ENCODE peak calls at places on chromosomes 1 and 21, in four cellular contexts. U is transverse colon, F is stomach, Z is K562. K is an unnamed sample.
A peak's percentile ranks its signal among the peaks of the same experiment; 100 is the strongest.

GRCh38 chr1:55375617-55376258 is 160.6 kb upstream of the USP24 start:
- DNase-seq in U (peak; percentile 30), F (no peak), Z (peak; percentile 64), K (peak; percentile 84)

GRCh38 chr1:54300395-54300794 is 100.4 kb downstream of the MRPL37 start:
- DNase-seq in U (no peak), F (no peak), Z (no peak), K (no peak)

GRCh38 chr1:115838805-115839705 is 1.9 kb downstream of the NHLH2 start:
- DNase-seq in U (no peak), F (peak; percentile 31), Z (no peak), K (no peak)

GRCh38 chr21:46216132-46216747 is 12.3 kb downstream of the LSS start:
- DNase-seq in U (no peak), F (no peak), Z (no peak), K (no peak)

GRCh38 chr1:168894397-168894796 is 165.4 kb upstream of the DPT start:
- DNase-seq in U (no peak), F (no peak), Z (no peak), K (no peak)

GRCh38 chr21:44423941-44424607 is 31.2 kb upstream of the LRRC3 start:
- DNase-seq in U (no peak), F (no peak), Z (no peak), K (no peak)

GRCh38 chr1:218660678-218661053 is 315.5 kb downstream of the TGFB2 start:
- DNase-seq in U (no peak), F (no peak), Z (no peak), K (no peak)

GRCh38 chr1:234780112-234780511 is 170.1 kb upstream of the IRF2BP2 start:
- DNase-seq in U (no peak), F (no peak), Z (no peak), K (no peak)

GRCh38 chr1:43796111-43796581 is 88.8 kb downstream of the ST3GAL3 start:
- DNase-seq in U (no peak), F (no peak), Z (no peak), K (no peak)

GRCh38 chr1:94562502-94563260 is 21.1 kb upstream of the F3 start:
- DNase-seq in U (peak; percentile 62), F (peak; percentile 65), Z (no peak), K (no peak)

GRCh38 chr1:167601442-167602380 is 28.3 kb upstream of the RCSD1 start:
- DNase-seq in U (peak; percentile 34), F (peak; percentile 42), Z (peak; percentile 51), K (no peak)

GRCh38 chr1:15951341-15952153 is 24.4 kb downstream of the ZBTB17 start:
- DNase-seq in U (no peak), F (no peak), Z (peak; percentile 77), K (no peak)

DNA sequence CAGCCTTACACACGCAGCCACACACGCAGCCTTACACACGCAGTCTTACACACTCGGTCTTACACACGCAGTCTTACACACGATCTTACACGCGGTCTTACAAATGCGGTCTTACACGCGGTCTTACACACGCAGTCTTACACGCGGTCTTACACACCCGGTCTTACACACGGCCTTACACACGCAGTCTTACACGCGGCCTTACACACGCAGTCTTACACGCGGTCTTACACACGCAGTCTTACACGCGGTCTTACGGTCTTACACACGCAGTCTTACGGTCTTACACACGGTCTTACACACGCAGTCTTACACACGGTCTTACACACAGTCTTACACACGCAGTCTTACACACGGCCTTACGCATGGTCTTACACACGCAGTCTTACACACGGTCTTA is 111.9 kb downstream of the PRDM16 start:
- DNase-seq in U (no peak), F (no peak), Z (no peak), K (no peak)
- H3K9me3 ChIP-seq in U (no peaks in the 10 kb centered on the region), F (no peaks in the 10 kb centered on the region), Z (peaks cover 13% of the 10 kb centered on the region), K (no peaks in the 10 kb centered on the region)

GRCh38 chr1:160726498-160727391 is 12.3 kb upstream of the SLAMF7 start:
- DNase-seq in U (peak; percentile 67), F (peak; percentile 63), Z (peak; percentile 86), K (no peak)

GRCh38 chr1:160724445-160725242 is 13.0 kb upstream of the CD48 start:
- DNase-seq in U (no peak), F (no peak), Z (peak; percentile 11), K (no peak)

GRCh38 chr1:160723332-160723731 is 11.7 kb upstream of the CD48 start:
- DNase-seq in U (no peak), F (no peak), Z (no peak), K (no peak)

GRCh38 chr1:160722726-160723125 is 11.1 kb upstream of the CD48 start:
- DNase-seq in U (no peak), F (no peak), Z (no peak), K (no peak)

DNA sequence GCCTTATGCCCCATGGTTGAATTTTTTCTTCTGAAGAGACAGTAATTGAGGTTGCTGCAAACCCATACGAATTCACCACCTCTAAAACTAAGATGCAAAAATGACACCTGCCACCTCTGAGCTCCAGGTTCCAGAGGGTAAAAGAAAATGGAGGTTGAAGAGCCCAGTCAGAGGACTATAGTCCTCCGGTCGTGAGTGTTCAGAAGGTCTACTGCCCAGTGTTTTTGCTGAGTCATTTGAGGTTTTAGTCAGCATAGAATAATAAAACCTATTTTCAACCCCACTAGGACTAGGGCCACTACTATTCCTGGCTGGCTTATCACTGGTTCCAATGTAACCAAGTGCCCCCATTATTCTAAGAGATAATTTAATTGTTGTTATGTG is 12.9 kb upstream of the SLAMF7 start:
- DNase-seq in U (no peak), F (no peak), Z (peak; percentile 76), K (no peak)
- TF ChIP-seq POLR2AphosphoS5 in U (no peak), F (no peak), Z (peak; percentile 94), K (no peak)

GRCh38 chr1:59664167-59664566 is 150.6 kb upstream of the HOOK1 start:
- DNase-seq in U (no peak), F (no peak), Z (no peak), K (no peak)
- H3K9me3 ChIP-seq in U (no peaks in the 10 kb centered on the region), F (no peaks in the 10 kb centered on the region), Z (no peaks in the 10 kb centered on the region), K (no peaks in the 10 kb centered on the region)

DNA sequence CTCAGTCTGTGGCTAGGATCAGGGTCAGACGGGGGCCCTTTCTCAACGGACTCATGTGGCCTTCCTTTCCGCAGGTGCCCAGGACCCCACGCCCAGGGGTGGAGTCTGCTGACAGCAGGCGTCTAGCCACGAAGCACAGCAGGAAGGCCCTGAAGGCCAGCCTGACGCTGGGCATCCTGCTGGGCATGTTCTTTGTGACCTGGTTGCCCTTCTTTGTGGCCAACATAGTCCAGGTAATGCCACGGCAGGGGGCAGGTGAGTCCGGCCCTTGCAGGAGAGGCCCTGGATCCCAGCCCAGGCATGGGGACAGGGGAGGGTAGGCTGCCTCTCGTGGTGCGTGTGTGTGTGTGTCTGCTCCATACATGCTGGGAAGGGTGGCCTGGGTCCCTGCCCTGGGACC is 13.8 kb downstream of the HTR6 start:
- DNase-seq in U (no peak), F (no peak), Z (no peak), K (no peak)
- TF ChIP-seq POLR2AphosphoS5 in U (no peak), F (no peak), Z (no peak), K (no peak)

GRCh38 chr1:4676258-4676657 is 21.8 kb downstream of the AJAP1 start:
- DNase-seq in U (no peak), F (no peak), Z (no peak), K (no peak)

GRCh38 chr1:4673494-4673893 is 19.1 kb downstream of the AJAP1 start:
- DNase-seq in U (no peak), F (no peak), Z (no peak), K (no peak)

GRCh38 chr1:4675454-4676186 is 21.2 kb downstream of the AJAP1 start:
- DNase-seq in U (no peak), F (no peak), Z (no peak), K (no peak)

GRCh38 chr1:4674117-4674516 is 19.7 kb downstream of the AJAP1 start:
- DNase-seq in U (no peak), F (no peak), Z (no peak), K (no peak)

DNA sequence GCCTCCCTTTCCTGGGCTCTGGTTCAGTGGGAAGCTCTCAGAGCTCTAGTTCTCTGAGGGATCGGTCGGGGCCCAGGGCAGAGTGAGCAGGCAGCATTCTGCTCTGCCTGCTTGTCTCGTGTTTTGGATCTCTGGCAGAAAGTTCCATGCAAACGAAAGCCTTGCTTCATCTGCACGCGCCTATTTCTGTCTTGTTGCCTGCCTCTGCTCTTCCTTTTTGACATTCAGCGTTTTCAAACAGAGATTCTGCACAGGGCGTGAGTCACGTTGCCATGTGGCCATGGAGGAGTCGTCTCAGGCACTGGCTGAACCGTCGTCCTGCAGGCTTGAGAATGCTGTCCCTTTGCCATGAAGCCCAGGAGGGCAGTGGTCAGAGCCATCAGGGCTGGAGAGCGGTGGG is 20.3 kb downstream of the AJAP1 start:
- DNase-seq in U (no peak), F (no peak), Z (no peak), K (no peak)
- H3K9me3 ChIP-seq in U (no peaks in the 10 kb centered on the region), F (peaks cover 19% of the 10 kb centered on the region), Z (no peaks in the 10 kb centered on the region), K (peaks cover 19% of the 10 kb centered on the region)

GRCh38 chr1:204457665-204458064 is 36.9 kb downstream of the PIK3C2B start:
- DNase-seq in U (no peak), F (no peak), Z (no peak), K (no peak)
- TF ChIP-seq POLR2AphosphoS5 in U (no peak), F (no peak), Z (no peak), K (no peak)

DNA sequence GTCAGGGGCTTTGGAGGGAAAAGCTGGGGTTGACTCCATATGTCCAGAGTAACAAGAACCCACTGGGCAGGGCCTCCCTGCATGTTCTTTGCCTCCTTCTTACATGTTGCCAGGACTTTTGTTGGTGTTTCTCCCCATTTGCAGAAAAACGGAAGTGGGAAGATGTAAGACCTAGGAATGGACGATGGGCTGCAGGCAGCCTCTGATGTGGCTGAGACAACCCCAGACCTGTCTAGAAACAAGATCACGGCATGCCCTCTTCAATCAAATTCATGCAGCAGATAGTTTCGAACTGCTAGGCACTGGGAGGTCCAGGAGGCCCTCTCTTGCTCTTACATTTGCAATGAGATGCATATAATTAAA is 3.4 kb downstream of the FAM43B start:
- DNase-seq in U (no peak), F (no peak), Z (no peak), K (no peak)
- H3K9me3 ChIP-seq in U (no peaks in the 10 kb centered on the region), F (no peaks in the 10 kb centered on the region), Z (no peaks in the 10 kb centered on the region), K (no peaks in the 10 kb centered on the region)

DNA sequence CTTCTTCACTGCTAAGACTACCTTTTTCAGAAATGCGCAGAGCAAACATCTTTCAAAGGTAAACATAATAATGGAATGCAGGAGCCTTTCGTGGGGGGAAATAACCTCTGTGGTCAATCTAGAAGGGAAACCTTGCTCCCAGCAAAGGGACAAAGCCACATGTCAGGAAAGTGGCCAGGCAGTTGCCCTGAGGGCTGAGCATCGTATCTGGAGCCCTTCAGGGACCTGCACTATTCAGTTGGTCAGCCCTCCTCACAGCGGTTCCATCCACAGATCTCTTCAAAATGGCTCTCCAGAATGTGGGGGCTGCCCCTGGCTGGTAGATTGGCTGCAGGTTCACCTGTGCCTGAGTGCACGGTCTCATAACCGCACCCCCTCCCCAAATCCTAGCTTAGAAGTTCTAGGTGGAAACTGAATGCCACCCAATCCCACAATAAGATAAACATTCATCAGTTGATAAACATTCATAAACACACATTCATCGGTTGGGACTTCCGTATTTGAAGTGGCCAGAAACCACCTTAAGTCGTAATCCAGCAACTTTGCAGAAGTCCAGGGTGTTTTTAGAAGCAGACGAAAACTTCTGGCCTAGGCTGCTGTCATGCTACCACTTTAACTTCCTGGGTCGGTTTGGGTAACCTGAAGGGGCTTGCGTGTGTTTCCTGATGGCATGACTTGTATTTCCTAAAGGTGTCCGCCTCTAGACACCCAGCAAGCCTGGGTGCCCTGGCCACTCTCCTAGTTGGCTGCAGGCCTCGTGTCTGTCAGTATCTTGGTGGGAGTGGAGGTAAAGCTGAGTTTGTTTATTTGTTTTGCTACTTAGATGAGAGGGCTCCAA is 50.5 kb downstream of the RASSF5 start:
- DNase-seq in U (no peak), F (peak; percentile 48), Z (peak; percentile 54), K (no peak)
- TF ChIP-seq POLR2AphosphoS5 in U (no peak), F (no peak), Z (no peak), K (no peak)

K was measured in esophagus muscularis mucosa.